ENCODE peak calls at places on chromosomes 16 and 17, in six cellular contexts. M, Y, Z, B, F and Q are unnamed samples.

GRCh38 chr17:67216544-67217320 is 28.3 kb downstream of the HELZ start:
- DNase-seq in Y (no peak), M (no peak), F (no peak), B (no peak), Z (no peak), Q (no peak)

GRCh38 chr16:12613131-12613991 is 190.3 kb downstream of the CPPED1 start:
- DNase-seq in F (no peak), B (no peak), Z (peak; percentile 47), M (peak; percentile 76), Y (peak; percentile 26), Q (no peak)

GRCh38 chr16:68984467-68984866 is 121.0 kb upstream of the HAS3 start:
- DNase-seq in Z (no peak), Y (no peak), B (no peak), F (no peak), M (no peak), Q (no peak)

GRCh38 chr16:89104303-89104702 is 10.7 kb downstream of the ACSF3 start:
- DNase-seq in Z (no peak), M (no peak), F (no peak), B (no peak), Y (no peak), Q (no peak)

GRCh38 chr17:75459590-75460267 is 3.3 kb downstream of the TMEM94 start:
- DNase-seq in M (no peak), Y (no peak), Z (no peak), B (no peak), F (no peak), Q (no peak)

GRCh38 chr17:9557356-9557755 is 18.3 kb downstream of the STX8 start:
- DNase-seq in Z (no peak), Y (no peak), B (no peak), M (no peak), F (no peak), Q (no peak)

GRCh38 chr17:49931416-49931815 is 37.6 kb upstream of the DLX4 start:
- DNase-seq in Z (no peak), Y (no peak), M (no peak), F (no peak), B (no peak), Q (no peak)

GRCh38 chr16:85715169-85716015 is 26.6 kb upstream of the GINS2 start:
- DNase-seq in B (no peak), F (no peak), Y (no peak), M (no peak), Z (no peak), Q (no peak)

GRCh38 chr17:77858291-77859034 is 100.0 kb upstream of the TNRC6C start:
- DNase-seq in Y (no peak), Z (no peak), M (no peak), B (no peak), F (no peak), Q (no peak)

GRCh38 chr17:9887521-9887920 is 17.6 kb downstream of the RCVRN start:
- DNase-seq in B (no peak), Y (no peak), F (no peak), Z (no peak), M (no peak), Q (no peak)

GRCh38 chr17:21377821-21378396 is 1.8 kb downstream of the KCNJ12 start:
- DNase-seq in B (peak; percentile 46), M (no peak), Y (no peak), Z (no peak), F (no peak), Q (no peak)

GRCh38 chr17:50917418-50917743 is 51.2 kb upstream of the TOB1 start:
- DNase-seq in M (no peak), F (no peak), Z (no peak), B (peak; percentile 32), Y (no peak), Q (no peak)

GRCh38 chr17:38922538-38923291 is 2.7 kb upstream of the LASP1NB start:
- DNase-seq in F (peak; percentile 48), B (peak; percentile 53), M (peak; percentile 68), Y (no peak), Z (no peak), Q (peak; percentile 69)

GRCh38 chr16:74309789-74310781 is 13.5 kb downstream of the PSMD7 start:
- DNase-seq in Y (no peak), B (no peak), F (peak; percentile 69), M (peak; percentile 38), Z (no peak), Q (peak; percentile 28)

GRCh38 chr17:79055197-79055596 is 19.4 kb upstream of the ENGASE start:
- DNase-seq in M (no peak), F (no peak), Y (no peak), B (no peak), Z (no peak), Q (no peak)

GRCh38 chr17:45234641-45235040 is 13.0 kb downstream of the FMNL1 start:
- DNase-seq in F (peak; percentile 80), B (peak; percentile 81), Y (no peak), Z (no peak), M (peak; percentile 73), Q (no peak)

GRCh38 chr16:4682616-4683254 is 10.6 kb upstream of the NUDT16L1 start:
- DNase-seq in F (no peak), Z (peak; percentile 19), M (no peak), B (peak; percentile 86), Y (no peak), Q (no peak)

GRCh38 chr17:30278032-30278431 is 13.7 kb downstream of the BLMH start:
- DNase-seq in M (no peak), Y (no peak), B (no peak), Z (no peak), F (peak; percentile 55), Q (no peak)

GRCh38 chr17:27466748-27467375 is 10.6 kb downstream of the KSR1 start:
- DNase-seq in Z (peak; percentile 78), M (no peak), Y (peak; percentile 69), B (no peak), F (no peak), Q (no peak)

GRCh38 chr17:64984776-64985521 is 65.7 kb upstream of the LRRC37A3 start:
- DNase-seq in F (peak; percentile 80), M (no peak), Z (no peak), B (no peak), Y (no peak), Q (no peak)